ENCODE peak calls at places on chromosomes 16 and 17, in four cellular contexts. P is kidney, N is fibroblast of mammary gland, U is cardiac muscle cell. D is an unnamed sample.
A peak's percentile ranks its signal among the peaks of the same experiment; 100 is the strongest.

GRCh38 chr17:77127735-77128361 is 12.9 kb upstream of the SEC14L1 start:
- DNase-seq in N (peak; percentile 31), P (peak; percentile 91), U (peak; percentile 59), D (no peak)

GRCh38 chr17:4849011-4849536 is 15.9 kb downstream of the MINK1 start:
- DNase-seq in P (peak; percentile 48), N (no peak), U (no peak), D (no peak)

GRCh38 chr17:33201255-33201654 is 91.8 kb downstream of the ASIC2 start:
- DNase-seq in U (no peak), P (no peak), N (no peak), D (no peak)

GRCh38 chr17:7631398-7632380 is 1.8 kb downstream of the SHBG start:
- DNase-seq in N (no peak), P (no peak), U (peak; percentile 60), D (no peak)

GRCh38 chr16:3850544-3850899 is 30.0 kb downstream of the CREBBP start:
- DNase-seq in N (no peak), U (no peak), P (no peak), D (no peak)

GRCh38 chr16:27721548-27722265 is 171.8 kb downstream of the KATNIP start:
- DNase-seq in U (peak; percentile 100), P (peak; percentile 79), N (peak; percentile 97), D (peak; percentile 94)

GRCh38 chr17:58200024-58200633 is 7.6 kb downstream of the EPX start:
- DNase-seq in N (peak; percentile 53), P (no peak), U (peak; percentile 60), D (peak; percentile 61)

GRCh38 chr16:4323845-4324478 is 8.1 kb downstream of the GLIS2 start:
- DNase-seq in N (peak; percentile 59), P (peak; percentile 93), U (peak; percentile 77), D (peak; percentile 80)

GRCh38 chr16:86740817-86741799 is 162.8 kb downstream of the FOXL1 start:
- DNase-seq in U (peak; percentile 78), P (no peak), N (peak; percentile 94), D (peak; percentile 85)

GRCh38 chr17:47791025-47791424 is 30.6 kb downstream of the OSBPL7 start:
- DNase-seq in U (no peak), N (no peak), P (no peak), D (no peak)

GRCh38 chr16:74226361-74226979 is 70.1 kb upstream of the PSMD7 start:
- DNase-seq in N (peak; percentile 31), U (peak; percentile 36), P (no peak), D (peak; percentile 1)

GRCh38 chr16:2333772-2334379 is 6.7 kb downstream of the ABCA3 start:
- DNase-seq in U (no peak), N (peak; percentile 6), P (no peak), D (peak; percentile 10)

GRCh38 chr17:9971991-9972390 is 66.9 kb upstream of the RCVRN start:
- DNase-seq in U (peak; percentile 80), P (no peak), N (peak; percentile 33), D (peak; percentile 18)

GRCh38 chr16:85888405-85889331 is 10.3 kb upstream of the IRF8 start:
- DNase-seq in U (peak; percentile 84), N (peak; percentile 76), P (peak; percentile 36), D (peak; percentile 72)

GRCh38 chr16:25011891-25012499 is 3.2 kb downstream of the ARHGAP17 start:
- DNase-seq in N (no peak), U (no peak), P (no peak), D (no peak)

GRCh38 chr16:17377360-17378324 is 93.1 kb downstream of the XYLT1 start:
- DNase-seq in P (no peak), U (no peak), N (peak; percentile 59), D (no peak)

GRCh38 chr16:46932802-46933201 is 40.7 kb downstream of the DNAJA2 start:
- DNase-seq in N (no peak), P (peak; percentile 24), U (no peak), D (no peak)

GRCh38 chr16:25027781-25028180 is 12.6 kb upstream of the ARHGAP17 start:
- DNase-seq in P (no peak), N (no peak), U (no peak), D (no peak)

GRCh38 chr16:57534881-57535658 is 1.3 kb downstream of the CCDC102A start:
- DNase-seq in P (peak; percentile 78), N (no peak), U (no peak), D (no peak)

GRCh38 chr17:64423881-64424280 is 25.0 kb upstream of the MILR1 start:
- DNase-seq in U (no peak), N (peak; percentile 61), P (no peak), D (peak; percentile 27)

GRCh38 chr17:39653662-39654331 is 11.4 kb upstream of the TCAP start:
- DNase-seq in N (peak; percentile 42), U (peak; percentile 58), P (peak; percentile 76), D (no peak)

GRCh38 chr17:66944365-66945203 is 19.9 kb upstream of the CACNG4 start:
- DNase-seq in U (peak; percentile 48), N (no peak), P (no peak), D (no peak)

GRCh38 chr16:55257971-55258613 is 65.9 kb upstream of the IRX6 start:
- DNase-seq in U (peak; percentile 61), N (peak; percentile 50), P (peak; percentile 78), D (peak; percentile 23)

GRCh38 chr17:81249233-81250040 is 10.3 kb downstream of the NDUFAF8 start:
- DNase-seq in U (peak; percentile 14), P (peak; percentile 68), N (peak; percentile 21), D (no peak)
- H3K4me3 ChIP-seq in U (no peak overlapping the region), P (no peak overlapping the region), N (no peak overlapping the region), D (no peak overlapping the region)

GRCh38 chr17:78316867-78317816 is 42.7 kb downstream of the SOCS3 start:
- DNase-seq in U (peak; percentile 44), N (peak; percentile 71), P (peak; percentile 94), D (peak; percentile 65)

GRCh38 chr17:78314683-78315354 is 45.1 kb downstream of the SOCS3 start:
- DNase-seq in U (no peak), P (peak; percentile 76), N (peak; percentile 41), D (no peak)

GRCh38 chr17:78315355-78316114 is 44.3 kb downstream of the SOCS3 start:
- DNase-seq in U (peak; percentile 94), N (peak; percentile 97), P (peak; percentile 97), D (peak; percentile 92)

GRCh38 chr17:78316115-78316866 is 43.6 kb downstream of the SOCS3 start:
- DNase-seq in U (no peak), N (no peak), P (no peak), D (no peak)

GRCh38 chr17:78313735-78314648 is 45.9 kb downstream of the SOCS3 start:
- DNase-seq in P (peak; percentile 97), N (peak; percentile 67), U (peak; percentile 79), D (peak; percentile 91)
- TF ChIP-seq CTCF in P (no peak), N (no peak), U (no peak), D (no peak)

GRCh38 chr17:68247445-68248198 is at the start of gene AMZ2:
- DNase-seq in P (peak; percentile 98), N (peak; percentile 88), U (peak; percentile 97), D (peak; percentile 98)

GRCh38 chr17:68248886-68249872 is 1.3 kb downstream of the AMZ2 start:
- DNase-seq in N (no peak), U (no peak), P (no peak), D (no peak)

GRCh38 chr17:68248199-68248825 is 469 bp downstream of the AMZ2 start:
- DNase-seq in P (no peak), N (peak; percentile 65), U (peak; percentile 73), D (peak; percentile 73)

DNA sequence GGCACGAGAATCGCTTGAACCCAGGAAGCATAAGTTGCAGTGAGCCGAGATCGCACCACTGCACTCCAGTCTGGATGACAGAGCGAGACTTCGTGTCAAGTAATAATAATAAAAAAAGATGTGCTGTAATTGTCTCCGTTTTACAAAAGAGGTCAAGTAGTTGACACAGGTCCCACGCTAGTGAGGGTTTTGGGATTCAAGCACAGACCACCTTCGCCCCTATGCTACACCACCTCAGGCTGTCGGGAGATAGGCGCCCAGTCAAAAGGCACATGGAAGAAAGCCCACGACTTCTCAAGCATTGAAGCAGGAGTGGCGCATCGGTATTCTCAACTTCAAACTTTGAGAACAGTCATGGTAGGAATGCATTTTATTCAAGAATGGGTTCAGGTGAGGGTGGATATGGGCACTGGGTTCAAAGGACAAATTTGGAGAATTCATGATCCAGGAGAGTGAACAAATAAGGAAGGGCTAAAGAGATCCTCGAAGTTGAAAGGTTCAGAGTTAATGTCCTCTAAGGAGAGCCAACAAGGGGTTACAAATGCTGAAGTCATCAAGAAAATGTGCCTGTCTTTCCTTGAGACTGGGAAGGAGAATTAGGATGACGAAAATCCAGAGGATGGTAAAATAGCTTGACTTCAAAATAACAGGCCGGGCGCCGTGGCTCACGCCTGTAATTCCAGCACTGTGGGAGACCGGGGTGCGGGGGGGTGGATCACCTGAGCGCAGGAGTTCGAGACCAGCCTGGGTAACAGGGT is 1.4 kb upstream of the AMZ2 start:
- DNase-seq in U (no peak), N (no peak), P (no peak), D (no peak)
- H3K4me3 ChIP-seq in U (peak overlapping the region; percentile 89), N (no peak overlapping the region), P (peak overlapping the region; percentile 74), D (no peak overlapping the region)

GRCh38 chr17:20083460-20083859 is 74.3 kb downstream of the SPECC1 start:
- DNase-seq in U (peak; percentile 27), P (no peak), N (peak; percentile 77), D (peak; percentile 55)
- TF ChIP-seq CTCF in U (no peak), P (no peak), N (no peak), D (no peak)

DNA sequence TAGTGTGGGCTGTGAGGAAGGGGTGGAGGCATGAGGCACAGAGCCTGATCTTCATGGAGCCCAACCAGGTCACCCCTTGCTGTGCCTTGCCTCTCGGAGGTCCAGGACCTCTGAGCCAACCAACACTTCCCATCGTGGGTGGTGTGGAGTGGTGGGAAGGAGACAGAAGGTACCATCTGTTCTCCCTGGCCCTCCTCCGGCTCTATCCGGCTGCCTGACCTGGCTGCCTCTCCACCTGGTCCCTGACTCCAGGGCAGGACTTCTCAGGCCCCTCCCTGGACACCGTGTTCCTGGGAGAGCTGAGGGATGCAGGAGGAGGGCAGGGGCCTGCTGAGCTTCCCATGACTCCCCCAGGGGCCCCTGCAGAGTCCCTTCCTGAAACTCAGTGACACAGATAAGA is 3.9 kb downstream of the PDK2 start:
- DNase-seq in N (no peak), P (peak; percentile 43), U (no peak), D (no peak)
- H3K4me3 ChIP-seq in N (no peak overlapping the region), P (peak overlapping the region; percentile 5), U (no peak overlapping the region), D (no peak overlapping the region)

GRCh38 chr17:80892900-80893603 is 98.6 kb upstream of the CHMP6 start:
- DNase-seq in N (peak; percentile 88), P (no peak), U (peak; percentile 51), D (peak; percentile 20)
- TF ChIP-seq CTCF in N (no peak), P (no peak), U (no peak), D (no peak)